ENCODE peak calls at places on chromosomes 5 and 9, in four cellular contexts. Y is ovary, G is cardiac muscle cell, J is caudate nucleus. Q is an unnamed sample.

GRCh38 chr9:135988493-135988892 is 27.3 kb upstream of the UBAC1 start:
- DNase-seq in G (no peak), J (no peak), Y (no peak), Q (no peak)

GRCh38 chr5:135880801-135881200 is 14.8 kb downstream of the IL9 start:
- DNase-seq in Y (no peak), G (no peak), J (no peak), Q (peak; percentile 31)

GRCh38 chr5:131854134-131854533 is 57.3 kb upstream of the FNIP1 start:
- DNase-seq in Y (no peak), G (peak; percentile 23), J (no peak), Q (peak; percentile 35)

GRCh38 chr5:134840811-134841210 is 5.0 kb upstream of the C5orf24 start:
- DNase-seq in J (no peak), Y (no peak), G (no peak), Q (no peak)

GRCh38 chr9:36980148-36980974 is 53.7 kb downstream of the PAX5 start:
- DNase-seq in G (no peak), J (no peak), Y (no peak), Q (peak; percentile 73)

GRCh38 chr9:25261445-25261844 is 416.8 kb downstream of the TUSC1 start:
- DNase-seq in Y (no peak), G (no peak), J (no peak), Q (no peak)

GRCh38 chr9:122186777-122187176 is 27.1 kb downstream of the MORN5 start:
- DNase-seq in G (no peak), J (no peak), Y (no peak), Q (no peak)

GRCh38 chr5:79831910-79832309 is 142.3 kb downstream of the CMYA5 start:
- DNase-seq in J (no peak), Y (no peak), G (peak; percentile 27), Q (no peak)

GRCh38 chr5:34491251-34491620 is 164.9 kb upstream of the RAI14 start:
- DNase-seq in Y (no peak), J (no peak), G (no peak), Q (no peak)

GRCh38 chr9:123049589-123050222 is 16.2 kb downstream of the GPR21 start:
- DNase-seq in G (peak; percentile 78), Y (no peak), J (no peak), Q (peak; percentile 11)

GRCh38 chr5:178458140-178458539 is 132.1 kb downstream of the COL23A1 start:
- DNase-seq in G (no peak), J (no peak), Y (no peak), Q (no peak)

GRCh38 chr9:137451976-137452760 is 7.0 kb downstream of the NSMF start:
- DNase-seq in J (no peak), G (no peak), Y (peak; percentile 12), Q (no peak)

GRCh38 chr5:139394654-139395566 is at the start of gene PROB1:
- DNase-seq in G (peak; percentile 47), Y (no peak), J (no peak), Q (no peak)

GRCh38 chr9:120985759-120986353 is 59.3 kb upstream of the TRAF1 start:
- DNase-seq in J (no peak), Y (no peak), G (peak; percentile 74), Q (peak; percentile 62)

GRCh38 chr5:67165524-67166459 is 30.8 kb downstream of the CD180 start:
- DNase-seq in Y (peak; percentile 72), G (peak; percentile 90), J (peak; percentile 63), Q (peak; percentile 48)
- H3K27ac ChIP-seq in Y (no peak overlapping the region), G (peak overlapping the region; percentile 37), J (peak overlapping the region; percentile 83), Q (peak overlapping the region; percentile 52)

DNA sequence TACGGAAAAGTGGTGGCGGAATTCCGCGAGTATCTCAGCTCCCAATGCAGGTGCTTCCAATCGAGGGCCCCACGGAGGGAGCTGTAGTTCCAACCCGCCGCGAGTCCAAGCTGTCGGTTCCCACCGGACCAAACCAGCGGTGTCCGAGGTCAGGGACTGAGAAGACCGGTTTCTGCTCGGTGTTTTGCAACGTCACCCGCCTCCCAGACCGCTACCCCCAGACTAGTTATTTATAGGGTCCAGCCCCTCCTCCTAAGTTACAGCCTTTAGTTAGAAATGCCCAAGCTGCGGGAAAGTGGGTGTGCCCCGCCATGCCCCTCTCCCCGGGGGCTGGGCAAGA is 674 bp upstream of the MYORG start:
- DNase-seq in J (no peak), Y (peak; percentile 23), G (no peak), Q (peak; percentile 30)
- H3K27ac ChIP-seq in J (peak overlapping the region; percentile 65), Y (no peak overlapping the region), G (no peak overlapping the region), Q (peak overlapping the region; percentile 77)

GRCh38 chr5:111775224-111775623 is 18.2 kb upstream of the NREP start:
- DNase-seq in J (no peak), G (peak; percentile 70), Y (no peak), Q (no peak)
- H3K27ac ChIP-seq in J (no peak overlapping the region), G (peak overlapping the region; percentile 76), Y (no peak overlapping the region), Q (no peak overlapping the region)

DNA sequence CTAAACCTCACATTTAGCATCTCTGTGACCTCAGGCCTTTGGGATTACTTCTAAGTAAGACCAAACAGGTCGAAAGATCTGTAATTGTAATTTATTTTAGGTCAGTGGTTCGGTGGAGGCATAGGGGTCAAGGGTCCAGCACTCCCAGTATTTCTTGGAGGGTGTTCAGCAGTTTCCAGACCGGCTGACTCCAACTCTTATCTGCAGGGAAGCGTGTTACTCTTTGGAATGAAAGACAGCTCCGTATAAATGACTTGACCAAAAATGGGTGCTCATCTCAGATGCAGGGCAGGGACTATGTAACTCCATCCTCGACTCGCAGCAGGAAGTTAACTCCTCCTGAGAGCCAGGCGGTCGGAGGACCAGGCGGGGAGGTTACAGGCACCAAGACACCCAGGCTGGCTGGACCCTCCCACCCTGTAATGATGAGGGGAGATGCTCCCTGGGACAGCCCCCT is 620 bp upstream of the VPS13A start:
- DNase-seq in G (no peak), Y (no peak), J (no peak), Q (no peak)
- H3K27ac ChIP-seq in G (peak overlapping the region; percentile 77), Y (peak overlapping the region; percentile 74), J (no peak overlapping the region), Q (peak overlapping the region; percentile 86)

GRCh38 chr9:102594216-102594615 is 400.9 kb upstream of the CYLC2 start:
- DNase-seq in G (no peak), Y (no peak), J (no peak), Q (no peak)
- H3K27ac ChIP-seq in G (no peak overlapping the region), Y (no peak overlapping the region), J (no peak overlapping the region), Q (no peak overlapping the region)

GRCh38 chr5:179827684-179828083 is 7.0 kb downstream of the SQSTM1 start:
- DNase-seq in Y (no peak), G (no peak), J (no peak), Q (peak; percentile 41)
- H3K27ac ChIP-seq in Y (no peak overlapping the region), G (peak overlapping the region; percentile 6), J (no peak overlapping the region), Q (peak overlapping the region; percentile 66)

GRCh38 chr5:175690025-175690424 is 32.2 kb downstream of the HRH2 start:
- DNase-seq in G (no peak), J (no peak), Y (no peak), Q (no peak)
- H3K27ac ChIP-seq in G (no peak overlapping the region), J (peak overlapping the region; percentile 48), Y (no peak overlapping the region), Q (no peak overlapping the region)